ENCODE peak calls at places on chromosomes 1 and 21, in ten cellular contexts. A is IMR-90, K is dorsolateral prefrontal cortex, L is right lobe of liver, S is fibroblast of pulmonary artery, O is cardiac fibroblast, I is AG09309, G is BJ, F is uterus, H is choroid plexus epithelial cell. X is an unnamed sample.

GRCh38 chr1:46367072-46367471 is 26.5 kb downstream of the NSUN4 start:
- DNase-seq in A (no peak), K (no peak), L (no peak), S (no peak), O (no peak), I (no peak), G (no peak), F (no peak), H (no peak), X (no peak)

GRCh38 chr1:109482796-109483638 is 688 bp upstream of the ATXN7L2 start:
- DNase-seq in A (peak), K (peak), L (peak), S (no peak), O (no peak), I (no peak), G (no peak), F (peak), H (no peak), X (peak)

GRCh38 chr1:182397653-182398388 is 2.6 kb downstream of the TEDDM1 start:
- DNase-seq in A (peak), K (no peak), L (no peak), S (no peak), O (peak), I (no peak), G (no peak), F (no peak), H (peak), X (no peak)

GRCh38 chr1:171212607-171213347 is 27.7 kb downstream of the FMO2 start:
- DNase-seq in A (no peak), K (no peak), L (no peak), S (no peak), O (no peak), I (no peak), G (no peak), F (no peak), H (no peak), X (no peak)

GRCh38 chr1:22053018-22053860 is 730 bp downstream of the CDC42 start:
- DNase-seq in A (peak), K (no peak), L (peak), S (peak), O (peak), I (no peak), G (no peak), F (peak), H (peak), X (peak)

GRCh38 chr1:233673947-233674431 is 60.1 kb downstream of the KCNK1 start:
- DNase-seq in A (peak), K (no peak), L (no peak), S (no peak), O (no peak), I (no peak), G (peak), F (no peak), H (no peak), X (no peak)

GRCh38 chr1:204975568-204976235 is 67.3 kb upstream of the CNTN2 start:
- DNase-seq in A (peak), K (peak), L (no peak), S (peak), O (peak), I (no peak), G (no peak), F (peak), H (peak), X (peak)

GRCh38 chr1:17795081-17795809 is 40.1 kb downstream of the ACTL8 start:
- DNase-seq in A (no peak), K (no peak), L (no peak), S (no peak), O (no peak), I (no peak), G (no peak), F (no peak), H (no peak), X (no peak)

GRCh38 chr21:34621434-34622000 is 6.6 kb upstream of the RCAN1 start:
- DNase-seq in A (no peak), K (no peak), L (no peak), S (no peak), O (no peak), I (no peak), G (no peak), F (no peak), H (no peak), X (no peak)
- TF ChIP-seq CTCF in A (no peak), K (no peak), L (no peak), S (no peak), O (no peak), I (no peak), G (no peak), F (no peak), H (no peak), X (no peak)

DNA sequence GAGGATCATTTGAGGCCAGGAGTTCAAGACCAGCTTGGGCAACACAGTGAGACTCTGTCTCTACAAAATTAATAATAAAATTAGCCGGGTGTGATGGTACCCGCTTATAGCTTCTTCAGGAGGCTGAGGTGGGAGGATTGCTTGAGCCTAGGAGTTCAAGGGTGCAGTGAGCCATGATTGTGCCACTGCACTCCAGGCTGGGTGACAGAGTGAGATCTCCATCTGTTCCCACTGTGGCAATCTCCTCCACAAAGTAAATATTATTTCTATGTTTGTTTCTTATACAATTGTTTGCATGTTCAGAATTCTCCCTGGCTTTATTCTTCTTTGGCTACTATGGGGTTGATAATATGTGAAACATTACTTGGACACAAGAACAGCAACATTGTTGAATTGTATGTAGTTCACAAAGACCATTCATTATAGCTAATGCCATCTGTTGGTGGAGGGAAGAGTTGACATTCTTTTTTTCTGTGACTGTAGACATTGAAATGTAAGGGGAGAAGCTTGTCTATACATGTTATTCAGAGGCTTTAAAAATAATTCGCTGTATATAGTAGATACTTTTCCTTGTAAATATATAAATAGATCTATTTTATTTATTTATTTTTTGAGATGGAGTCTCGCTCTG is 47.8 kb upstream of the SRSF10 start:
- DNase-seq in A (peak), K (no peak), L (no peak), S (peak), O (peak), I (no peak), G (no peak), F (no peak), H (peak), X (no peak)
- TF ChIP-seq CTCF in A (peak), K (peak), L (peak), S (peak), O (peak), I (peak), G (peak), F (peak), H (peak), X (peak)

DNA sequence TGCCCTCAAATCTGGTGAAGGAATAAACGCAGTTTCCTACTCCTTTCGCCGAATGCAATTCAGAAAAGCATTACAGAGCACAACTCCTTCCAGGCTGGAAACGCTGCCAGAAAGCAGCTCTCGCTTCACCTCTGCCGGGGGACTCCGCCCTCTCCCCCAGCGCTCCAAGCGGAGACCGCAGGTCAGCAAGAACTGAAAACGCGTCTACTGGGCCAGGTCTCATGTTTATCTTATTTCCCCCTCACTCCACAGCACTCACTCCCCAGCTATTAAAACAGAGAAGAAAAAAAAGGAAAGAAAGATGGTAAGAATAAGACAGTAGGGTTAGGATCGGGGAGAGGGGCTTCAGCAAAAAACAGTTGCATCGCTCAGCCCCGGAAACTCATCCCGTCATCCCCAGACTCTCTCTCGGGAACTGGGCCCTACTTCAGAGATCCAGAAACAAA is 833 bp upstream of the RCOR3 start:
- DNase-seq in A (peak), K (peak), L (peak), S (peak), O (peak), I (no peak), G (no peak), F (peak), H (peak), X (peak)
- TF ChIP-seq CTCF in A (no peak), K (no peak), L (no peak), S (peak), O (peak), I (peak), G (peak), F (no peak), H (peak), X (no peak)

GRCh38 chr1:229101011-229101410 is 169.9 kb upstream of the RAB4A start:
- DNase-seq in A (no peak), K (no peak), L (peak), S (no peak), O (no peak), I (no peak), G (no peak), F (no peak), H (no peak), X (no peak)

GRCh38 chr1:229101475-229101874 is 169.4 kb upstream of the RAB4A start:
- DNase-seq in A (no peak), K (no peak), L (no peak), S (no peak), O (no peak), I (no peak), G (no peak), F (no peak), H (no peak), X (no peak)

GRCh38 chr1:229104654-229105053 is 166.3 kb upstream of the RAB4A start:
- DNase-seq in A (no peak), K (no peak), L (peak), S (no peak), O (no peak), I (no peak), G (no peak), F (no peak), H (no peak), X (no peak)

GRCh38 chr1:229105109-229105508 is 165.8 kb upstream of the RAB4A start:
- DNase-seq in A (no peak), K (no peak), L (peak), S (no peak), O (no peak), I (no peak), G (no peak), F (no peak), H (no peak), X (no peak)

DNA sequence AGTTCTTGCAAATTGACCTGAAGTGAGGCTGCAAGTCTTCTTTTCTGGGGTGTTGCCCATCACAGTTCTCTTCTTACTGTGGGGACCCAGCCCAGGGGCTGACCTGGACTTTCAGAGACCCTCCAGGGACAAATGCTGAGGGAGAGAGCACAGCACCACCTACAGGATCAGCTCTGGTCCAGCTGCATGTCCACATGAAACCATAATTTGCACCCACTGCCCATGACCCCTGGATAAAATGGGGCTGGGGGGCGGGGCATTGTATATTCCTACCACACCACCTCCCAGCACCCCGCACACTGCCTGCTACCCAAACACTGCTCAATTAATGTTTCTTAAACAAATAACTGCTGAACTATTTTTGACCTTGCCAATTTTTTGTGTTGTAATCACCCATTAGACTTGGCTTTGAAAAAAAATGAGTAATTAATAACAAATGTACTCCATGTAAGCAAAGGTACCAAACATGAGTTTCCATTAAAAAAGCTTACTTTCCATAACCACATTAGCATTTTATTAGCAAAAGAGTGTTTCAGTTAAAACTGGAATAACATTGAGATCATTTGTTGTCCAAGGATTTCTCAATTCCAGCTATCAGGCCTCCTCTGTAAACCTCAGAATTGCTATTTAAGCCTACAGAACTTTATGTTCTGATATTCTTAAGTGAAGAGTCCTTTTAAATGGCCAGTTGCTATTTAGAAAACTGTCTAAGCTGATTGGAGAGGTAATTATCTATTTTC is 168.0 kb upstream of the RAB4A start:
- DNase-seq in A (no peak), K (no peak), L (peak), S (peak), O (no peak), I (no peak), G (peak), F (no peak), H (no peak), X (no peak)
- TF ChIP-seq CTCF in A (no peak), K (no peak), L (peak), S (peak), O (no peak), I (no peak), G (peak), F (no peak), H (peak), X (no peak)

GRCh38 chr1:161374373-161374772 is 6.7 kb upstream of the CFAP126 start:
- DNase-seq in A (no peak), K (no peak), L (no peak), S (peak), O (peak), I (no peak), G (no peak), F (no peak), H (peak), X (no peak)
- TF ChIP-seq CTCF in A (peak), K (peak), L (peak), S (peak), O (peak), I (peak), G (peak), F (no peak), H (peak), X (peak)

GRCh38 chr1:27120849-27121248 is 34.1 kb downstream of the SLC9A1 start:
- DNase-seq in A (no peak), K (no peak), L (no peak), S (no peak), O (no peak), I (no peak), G (no peak), F (no peak), H (no peak), X (no peak)
- TF ChIP-seq CTCF in A (no peak), K (no peak), L (no peak), S (no peak), O (no peak), I (no peak), G (no peak), F (no peak), H (no peak), X (no peak)

DNA sequence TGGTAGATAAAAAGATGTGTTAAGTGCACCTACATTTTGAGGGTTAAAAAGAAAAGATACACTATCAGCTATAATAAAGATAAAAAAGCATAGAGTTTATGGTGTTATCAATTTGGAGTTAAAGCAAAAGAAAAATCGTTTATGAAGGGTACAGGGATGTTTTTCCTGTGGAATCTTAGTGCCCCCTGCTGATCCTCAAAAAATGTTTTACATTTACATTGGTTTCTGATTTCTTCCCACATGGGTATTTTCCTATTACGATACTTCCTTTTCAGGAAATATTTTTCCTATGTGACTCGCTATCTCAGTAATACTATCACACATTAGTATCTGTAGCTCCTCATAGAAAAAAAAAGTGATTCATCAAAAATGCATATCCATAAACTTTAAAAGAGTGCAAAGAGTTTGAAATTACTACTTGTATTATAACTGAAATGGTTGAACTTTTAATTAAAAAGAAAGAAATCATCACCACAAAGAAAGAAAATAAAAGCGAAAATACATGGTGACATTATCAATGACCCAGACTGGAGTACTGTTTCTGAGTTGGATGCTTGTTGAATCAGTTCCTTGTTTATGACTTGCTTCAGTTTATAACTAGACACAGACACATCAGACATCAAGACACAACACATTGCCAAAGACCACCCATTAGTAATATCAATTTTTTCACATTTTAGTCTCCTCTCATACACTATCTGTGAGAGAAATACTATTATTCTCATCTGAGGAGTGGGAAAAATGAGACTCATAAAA is 293.2 kb downstream of the MRPL39 start:
- DNase-seq in A (peak), K (no peak), L (no peak), S (peak), O (peak), I (no peak), G (no peak), F (no peak), H (peak), X (no peak)
- TF ChIP-seq CTCF in A (peak), K (peak), L (no peak), S (peak), O (peak), I (peak), G (peak), F (no peak), H (peak), X (peak)

X was measured in progenitor cell of endocrine pancreas.